ENCODE peak calls at places on chromosomes 11 and 22, in four cellular contexts. L is sigmoid colon, F is trophoblast cell, U is SHP77. N is an unnamed sample.

GRCh38 chr22:49934891-49935557 is 16.6 kb downstream of the CRELD2 start:
- DNase-seq in L (peak; percentile 93), U (no peak), F (no peak), N (no peak)

GRCh38 chr11:64916848-64917662 is at the start of gene ATG2A:
- DNase-seq in L (peak; percentile 100), F (peak; percentile 99), U (peak; percentile 98), N (peak; percentile 100)

GRCh38 chr22:45112136-45112879 is 51.4 kb upstream of the NUP50 start:
- DNase-seq in U (no peak), F (no peak), L (no peak), N (no peak)

GRCh38 chr11:130847517-130847916 is 68.8 kb downstream of the SNX19 start:
- DNase-seq in L (no peak), F (peak; percentile 83), U (no peak), N (no peak)

GRCh38 chr22:23862103-23862502 is 4.4 kb downstream of the SLC2A11 start:
- DNase-seq in L (no peak), F (no peak), U (peak; percentile 54), N (peak; percentile 19)

GRCh38 chr11:132402056-132402684 is 1031.8 kb downstream of the NTM start:
- DNase-seq in U (peak; percentile 3), F (no peak), L (no peak), N (peak; percentile 82)

GRCh38 chr22:49749227-49749626 is 78.4 kb downstream of the BRD1 start:
- DNase-seq in L (no peak), F (no peak), U (no peak), N (no peak)

GRCh38 chr11:77771135-77771534 is 49.4 kb downstream of the RSF1 start:
- DNase-seq in L (no peak), F (no peak), U (no peak), N (no peak)

GRCh38 chr11:117042689-117043088 is 55.5 kb downstream of the SIK3 start:
- DNase-seq in L (no peak), F (no peak), U (no peak), N (no peak)

GRCh38 chr11:101866619-101867491 is 48.0 kb upstream of the CEP126 start:
- DNase-seq in L (no peak), U (no peak), F (peak; percentile 65), N (no peak)

GRCh38 chr11:76410771-76411423 is 29.8 kb downstream of the GVQW3 start:
- DNase-seq in F (no peak), L (no peak), U (peak; percentile 54), N (no peak)

GRCh38 chr11:5038336-5038735 is 8.0 kb upstream of the OR52J3 start:
- DNase-seq in L (no peak), F (no peak), U (no peak), N (no peak)

GRCh38 chr11:1105183-1105565 is 30.5 kb downstream of the MUC2 start:
- DNase-seq in F (no peak), L (no peak), U (no peak), N (no peak)

GRCh38 chr11:112270551-112271180 is 10.0 kb upstream of the PLET1 start:
- DNase-seq in F (peak; percentile 86), U (no peak), L (no peak), N (no peak)

GRCh38 chr22:19942886-19943664 is 1.5 kb upstream of the TXNRD2 start:
- DNase-seq in U (no peak), F (peak; percentile 56), L (peak; percentile 81), N (no peak)

GRCh38 chr22:26476705-26477340 is 6.8 kb downstream of the HPS4 start:
- DNase-seq in F (no peak), U (no peak), L (no peak), N (no peak)

GRCh38 chr11:74937696-74938475 is 11.0 kb downstream of the XRRA1 start:
- DNase-seq in L (no peak), F (no peak), U (no peak), N (no peak)

GRCh38 chr22:38724176-38724575 is 18.4 kb downstream of the GTPBP1 start:
- DNase-seq in L (peak; percentile 42), F (no peak), U (no peak), N (no peak)

GRCh38 chr11:44727373-44728084 is 767 bp downstream of the TSPAN18 start:
- DNase-seq in L (peak; percentile 93), F (peak; percentile 35), U (peak; percentile 19), N (peak; percentile 48)

N was measured in NCI-H1092.